ENCODE peak calls at places on chromosomes 4 and X, in ten cellular contexts. One of them, this sample, is unnamed.

GRCh38 chr4:47075241-47075640 is 43.9 kb downstream of the GABRB1 start:
- DNase-seq in PC-3: peak
- DNase-seq in GM20000: no peak
- DNase-seq in spleen: no peak
- DNase-seq in heart right ventricle: no peak
- DNase-seq in astrocyte of the cerebellum: no peak
- DNase-seq in AG04450: no peak
- DNase-seq in H9: no peak
- DNase-seq in ovary: no peak
- DNase-seq in ascending aorta: no peak
- DNase-seq in this sample: no peak

GRCh38 chr4:84258905-84259830 is 239.9 kb downstream of the NKX6-1 start:
- DNase-seq in PC-3: peak
- DNase-seq in GM20000: no peak
- DNase-seq in spleen: no peak
- DNase-seq in heart right ventricle: no peak
- DNase-seq in astrocyte of the cerebellum: peak
- DNase-seq in AG04450: no peak
- DNase-seq in H9: peak
- DNase-seq in ovary: no peak
- DNase-seq in ascending aorta: no peak
- DNase-seq in this sample: no peak

GRCh38 chr4:157791236-157791635 is 381.6 kb downstream of the GASK1B start:
- DNase-seq in PC-3: no peak
- DNase-seq in GM20000: no peak
- DNase-seq in spleen: no peak
- DNase-seq in heart right ventricle: no peak
- DNase-seq in astrocyte of the cerebellum: no peak
- DNase-seq in AG04450: no peak
- DNase-seq in H9: no peak
- DNase-seq in ovary: no peak
- DNase-seq in ascending aorta: no peak
- DNase-seq in this sample: no peak

GRCh38 chr4:72971572-72971971 is 97.9 kb downstream of the COX18 start:
- DNase-seq in PC-3: peak
- DNase-seq in GM20000: no peak
- DNase-seq in spleen: no peak
- DNase-seq in heart right ventricle: no peak
- DNase-seq in astrocyte of the cerebellum: peak
- DNase-seq in AG04450: peak
- DNase-seq in H9: no peak
- DNase-seq in ovary: no peak
- DNase-seq in ascending aorta: no peak
- DNase-seq in this sample: no peak

GRCh38 chr4:128379860-128380259 is 92.2 kb upstream of the PGRMC2 start:
- DNase-seq in PC-3: peak
- DNase-seq in GM20000: peak
- DNase-seq in spleen: no peak
- DNase-seq in heart right ventricle: no peak
- DNase-seq in astrocyte of the cerebellum: no peak
- DNase-seq in AG04450: no peak
- DNase-seq in H9: peak
- DNase-seq in ovary: no peak
- DNase-seq in ascending aorta: no peak
- DNase-seq in this sample: no peak

GRCh38 chr4:155796031-155796430 is 37.2 kb downstream of the GUCY1B1 start:
- DNase-seq in PC-3: peak
- DNase-seq in GM20000: no peak
- DNase-seq in spleen: no peak
- DNase-seq in heart right ventricle: no peak
- DNase-seq in astrocyte of the cerebellum: peak
- DNase-seq in AG04450: no peak
- DNase-seq in H9: peak
- DNase-seq in ovary: no peak
- DNase-seq in ascending aorta: no peak
- DNase-seq in this sample: no peak

GRCh38 chr4:79255793-79256192 is 70.1 kb downstream of the NAA11 start:
- DNase-seq in PC-3: no peak
- DNase-seq in GM20000: no peak
- DNase-seq in spleen: no peak
- DNase-seq in heart right ventricle: no peak
- DNase-seq in astrocyte of the cerebellum: no peak
- DNase-seq in AG04450: no peak
- DNase-seq in H9: peak
- DNase-seq in ovary: no peak
- DNase-seq in ascending aorta: no peak
- DNase-seq in this sample: no peak

GRCh38 chrX:19810809-19811208 is 76.6 kb downstream of the SH3KBP1 start:
- DNase-seq in PC-3: no peak
- DNase-seq in GM20000: no peak
- DNase-seq in spleen: no peak
- DNase-seq in heart right ventricle: no peak
- DNase-seq in astrocyte of the cerebellum: no peak
- DNase-seq in AG04450: no peak
- DNase-seq in H9: no peak
- DNase-seq in ovary: no peak
- DNase-seq in ascending aorta: no peak
- DNase-seq in this sample: no peak

GRCh38 chr4:76968937-76969336 is 19.4 kb downstream of the SEPTIN11 start:
- DNase-seq in PC-3: no peak
- DNase-seq in GM20000: no peak
- DNase-seq in spleen: no peak
- DNase-seq in heart right ventricle: no peak
- DNase-seq in astrocyte of the cerebellum: no peak
- DNase-seq in AG04450: no peak
- DNase-seq in H9: no peak
- DNase-seq in ovary: no peak
- DNase-seq in ascending aorta: no peak
- DNase-seq in this sample: no peak

GRCh38 chr4:16194199-16194598 is 32.1 kb downstream of the TAPT1 start:
- DNase-seq in PC-3: no peak
- DNase-seq in GM20000: no peak
- DNase-seq in spleen: no peak
- DNase-seq in heart right ventricle: peak
- DNase-seq in astrocyte of the cerebellum: peak
- DNase-seq in AG04450: no peak
- DNase-seq in H9: no peak
- DNase-seq in ovary: no peak
- DNase-seq in ascending aorta: no peak
- DNase-seq in this sample: no peak

GRCh38 chr4:72468904-72469502 is 100.0 kb downstream of the ADAMTS3 start:
- DNase-seq in PC-3: peak
- DNase-seq in GM20000: peak
- DNase-seq in spleen: no peak
- DNase-seq in heart right ventricle: no peak
- DNase-seq in astrocyte of the cerebellum: peak
- DNase-seq in AG04450: no peak
- DNase-seq in H9: no peak
- DNase-seq in ovary: no peak
- DNase-seq in ascending aorta: no peak
- DNase-seq in this sample: no peak

GRCh38 chr4:174763454-174764104 is 65.5 kb downstream of the GLRA3 start:
- DNase-seq in PC-3: peak
- DNase-seq in GM20000: peak
- DNase-seq in spleen: no peak
- DNase-seq in heart right ventricle: no peak
- DNase-seq in astrocyte of the cerebellum: no peak
- DNase-seq in AG04450: no peak
- DNase-seq in H9: no peak
- DNase-seq in ovary: no peak
- DNase-seq in ascending aorta: no peak
- DNase-seq in this sample: no peak

GRCh38 chrX:25154168-25154567 is 138.4 kb upstream of the ARX start:
- DNase-seq in PC-3: no peak
- DNase-seq in GM20000: no peak
- DNase-seq in spleen: no peak
- DNase-seq in heart right ventricle: no peak
- DNase-seq in astrocyte of the cerebellum: no peak
- DNase-seq in AG04450: no peak
- DNase-seq in H9: no peak
- DNase-seq in ovary: no peak
- DNase-seq in ascending aorta: no peak
- DNase-seq in this sample: no peak

GRCh38 chr4:69617083-69617694 is 22.3 kb downstream of the UGT2A2 start:
- DNase-seq in PC-3: peak
- DNase-seq in GM20000: peak
- DNase-seq in spleen: no peak
- DNase-seq in heart right ventricle: no peak
- DNase-seq in astrocyte of the cerebellum: peak
- DNase-seq in AG04450: peak
- DNase-seq in H9: no peak
- DNase-seq in ovary: no peak
- DNase-seq in ascending aorta: no peak
- DNase-seq in this sample: no peak

GRCh38 chrX:18173494-18174180 is 47.0 kb downstream of the BEND2 start:
- DNase-seq in PC-3: no peak
- DNase-seq in GM20000: no peak
- DNase-seq in spleen: no peak
- DNase-seq in heart right ventricle: no peak
- DNase-seq in astrocyte of the cerebellum: no peak
- DNase-seq in AG04450: no peak
- DNase-seq in H9: no peak
- DNase-seq in ovary: no peak
- DNase-seq in ascending aorta: no peak
- DNase-seq in this sample: no peak

GRCh38 chrX:119574394-119575266 is at the start of gene UBE2A:
- DNase-seq in PC-3: peak
- DNase-seq in GM20000: peak
- DNase-seq in spleen: peak
- DNase-seq in heart right ventricle: peak
- DNase-seq in astrocyte of the cerebellum: peak
- DNase-seq in AG04450: peak
- DNase-seq in H9: peak
- DNase-seq in ovary: peak
- DNase-seq in ascending aorta: peak
- DNase-seq in this sample: peak
- TF ChIP-seq CTCF in PC-3: peak
- TF ChIP-seq CTCF in GM20000: no peak
- TF ChIP-seq CTCF in spleen: peak
- TF ChIP-seq CTCF in heart right ventricle: no peak
- TF ChIP-seq CTCF in astrocyte of the cerebellum: peak
- TF ChIP-seq CTCF in AG04450: peak
- TF ChIP-seq CTCF in H9: peak
- TF ChIP-seq CTCF in ovary: peak
- TF ChIP-seq CTCF in ascending aorta: peak
- TF ChIP-seq CTCF in this sample: no peak

GRCh38 chr4:107666134-107666533 is 53.9 kb downstream of the PAPSS1 start:
- DNase-seq in PC-3: peak
- DNase-seq in GM20000: no peak
- DNase-seq in spleen: no peak
- DNase-seq in heart right ventricle: no peak
- DNase-seq in astrocyte of the cerebellum: peak
- DNase-seq in AG04450: peak
- DNase-seq in H9: no peak
- DNase-seq in ovary: no peak
- DNase-seq in ascending aorta: no peak
- DNase-seq in this sample: no peak
- TF ChIP-seq CTCF in PC-3: peak
- TF ChIP-seq CTCF in GM20000: no peak
- TF ChIP-seq CTCF in spleen: no peak
- TF ChIP-seq CTCF in heart right ventricle: no peak
- TF ChIP-seq CTCF in astrocyte of the cerebellum: peak
- TF ChIP-seq CTCF in AG04450: peak
- TF ChIP-seq CTCF in H9: peak
- TF ChIP-seq CTCF in ovary: no peak
- TF ChIP-seq CTCF in ascending aorta: no peak
- TF ChIP-seq CTCF in this sample: no peak

GRCh38 chrX:131763674-131764073 is 219.8 kb downstream of the OR13H1 start:
- DNase-seq in PC-3: peak
- DNase-seq in GM20000: no peak
- DNase-seq in spleen: peak
- DNase-seq in heart right ventricle: no peak
- DNase-seq in astrocyte of the cerebellum: peak
- DNase-seq in AG04450: no peak
- DNase-seq in H9: no peak
- DNase-seq in ovary: peak
- DNase-seq in ascending aorta: peak
- DNase-seq in this sample: no peak

GRCh38 chrX:131764224-131764623 is 220.3 kb downstream of the OR13H1 start:
- DNase-seq in PC-3: no peak
- DNase-seq in GM20000: no peak
- DNase-seq in spleen: no peak
- DNase-seq in heart right ventricle: no peak
- DNase-seq in astrocyte of the cerebellum: no peak
- DNase-seq in AG04450: no peak
- DNase-seq in H9: no peak
- DNase-seq in ovary: no peak
- DNase-seq in ascending aorta: no peak
- DNase-seq in this sample: no peak

GRCh38 chrX:131762802-131763234 is 218.9 kb downstream of the OR13H1 start:
- DNase-seq in PC-3: peak
- DNase-seq in GM20000: no peak
- DNase-seq in spleen: no peak
- DNase-seq in heart right ventricle: no peak
- DNase-seq in astrocyte of the cerebellum: peak
- DNase-seq in AG04450: no peak
- DNase-seq in H9: no peak
- DNase-seq in ovary: no peak
- DNase-seq in ascending aorta: no peak
- DNase-seq in this sample: no peak
- TF ChIP-seq CTCF in PC-3: peak
- TF ChIP-seq CTCF in GM20000: no peak
- TF ChIP-seq CTCF in spleen: peak
- TF ChIP-seq CTCF in heart right ventricle: no peak
- TF ChIP-seq CTCF in astrocyte of the cerebellum: peak
- TF ChIP-seq CTCF in AG04450: no peak
- TF ChIP-seq CTCF in H9: no peak
- TF ChIP-seq CTCF in ovary: peak
- TF ChIP-seq CTCF in ascending aorta: peak
- TF ChIP-seq CTCF in this sample: no peak

GRCh38 chr4:9926591-9926990 is 94.7 kb downstream of the SLC2A9 start:
- DNase-seq in PC-3: no peak
- DNase-seq in GM20000: no peak
- DNase-seq in spleen: no peak
- DNase-seq in heart right ventricle: no peak
- DNase-seq in astrocyte of the cerebellum: no peak
- DNase-seq in AG04450: no peak
- DNase-seq in H9: no peak
- DNase-seq in ovary: no peak
- DNase-seq in ascending aorta: no peak
- DNase-seq in this sample: no peak

GRCh38 chr4:9931196-9931595 is 90.1 kb downstream of the SLC2A9 start:
- DNase-seq in PC-3: no peak
- DNase-seq in GM20000: no peak
- DNase-seq in spleen: no peak
- DNase-seq in heart right ventricle: no peak
- DNase-seq in astrocyte of the cerebellum: no peak
- DNase-seq in AG04450: no peak
- DNase-seq in H9: no peak
- DNase-seq in ovary: no peak
- DNase-seq in ascending aorta: no peak
- DNase-seq in this sample: no peak

GRCh38 chr4:9924750-9925149 is 96.5 kb downstream of the SLC2A9 start:
- DNase-seq in PC-3: peak
- DNase-seq in GM20000: no peak
- DNase-seq in spleen: no peak
- DNase-seq in heart right ventricle: no peak
- DNase-seq in astrocyte of the cerebellum: no peak
- DNase-seq in AG04450: no peak
- DNase-seq in H9: no peak
- DNase-seq in ovary: no peak
- DNase-seq in ascending aorta: no peak
- DNase-seq in this sample: no peak

GRCh38 chr4:9925750-9926439 is 95.4 kb downstream of the SLC2A9 start:
- DNase-seq in PC-3: no peak
- DNase-seq in GM20000: no peak
- DNase-seq in spleen: no peak
- DNase-seq in heart right ventricle: no peak
- DNase-seq in astrocyte of the cerebellum: no peak
- DNase-seq in AG04450: no peak
- DNase-seq in H9: no peak
- DNase-seq in ovary: no peak
- DNase-seq in ascending aorta: no peak
- DNase-seq in this sample: no peak

GRCh38 chr4:9927317-9928007 is 93.8 kb downstream of the SLC2A9 start:
- DNase-seq in PC-3: no peak
- DNase-seq in GM20000: no peak
- DNase-seq in spleen: no peak
- DNase-seq in heart right ventricle: no peak
- DNase-seq in astrocyte of the cerebellum: no peak
- DNase-seq in AG04450: no peak
- DNase-seq in H9: no peak
- DNase-seq in ovary: no peak
- DNase-seq in ascending aorta: no peak
- DNase-seq in this sample: no peak
- TF ChIP-seq CTCF in PC-3: peak
- TF ChIP-seq CTCF in GM20000: no peak
- TF ChIP-seq CTCF in spleen: no peak
- TF ChIP-seq CTCF in heart right ventricle: no peak
- TF ChIP-seq CTCF in astrocyte of the cerebellum: no peak
- TF ChIP-seq CTCF in AG04450: no peak
- TF ChIP-seq CTCF in H9: peak
- TF ChIP-seq CTCF in ovary: no peak
- TF ChIP-seq CTCF in ascending aorta: no peak
- TF ChIP-seq CTCF in this sample: no peak